ENCODE peak calls at places on chromosomes 3 and 15, in ten cellular contexts. K is prostate gland; S is GM12865; Q is transverse colon; I is aorta; G is MM.1S; R is GM06990; D is CD4-positive, alpha-beta memory T cell; L is SJCRH30; E is body of pancreas. A is an unnamed sample.

GRCh38 chr3:25427155-25428002 is 684 bp upstream of the RARB start:
- DNase-seq in D (no peak), Q (no peak), G (no peak), E (no peak), I (no peak), S (no peak), K (no peak), L (no peak), R (no peak), A (no peak)

GRCh38 chr3:48588230-48588629 is 6.9 kb downstream of the COL7A1 start:
- DNase-seq in D (no peak), S (no peak), K (no peak), I (no peak), L (no peak), G (no peak), E (no peak), R (no peak), Q (no peak), A (no peak)

GRCh38 chr3:197490098-197490497 is 65.7 kb downstream of the BDH1 start:
- DNase-seq in D (no peak), S (no peak), I (no peak), R (no peak), G (no peak), L (peak), Q (no peak), E (no peak), K (no peak), A (no peak)

GRCh38 chr3:114213669-114214541 is 23.5 kb downstream of the ZNF80 start:
- DNase-seq in S (peak), Q (peak), E (no peak), L (no peak), R (peak), G (peak), D (peak), I (no peak), K (no peak), A (peak)

GRCh38 chr3:98782826-98783500 is 19.8 kb downstream of the ST3GAL6 start:
- DNase-seq in S (peak), L (no peak), R (peak), Q (no peak), E (no peak), G (no peak), D (no peak), K (no peak), I (no peak), A (no peak)

GRCh38 chr3:30631237-30631961 is 25.0 kb downstream of the TGFBR2 start:
- DNase-seq in Q (no peak), K (no peak), D (peak), E (no peak), G (no peak), L (no peak), R (no peak), S (no peak), I (no peak), A (no peak)

GRCh38 chr3:95923496-95924210 is 890.7 kb upstream of the EPHA6 start:
- DNase-seq in L (peak), D (no peak), Q (no peak), E (peak), I (no peak), R (no peak), S (no peak), G (no peak), K (no peak), A (peak)

GRCh38 chr3:172581757-172582166 is 58.5 kb upstream of the TNFSF10 start:
- DNase-seq in L (no peak), E (no peak), I (no peak), S (peak), K (no peak), Q (no peak), D (no peak), G (no peak), R (peak), A (no peak)

DNA sequence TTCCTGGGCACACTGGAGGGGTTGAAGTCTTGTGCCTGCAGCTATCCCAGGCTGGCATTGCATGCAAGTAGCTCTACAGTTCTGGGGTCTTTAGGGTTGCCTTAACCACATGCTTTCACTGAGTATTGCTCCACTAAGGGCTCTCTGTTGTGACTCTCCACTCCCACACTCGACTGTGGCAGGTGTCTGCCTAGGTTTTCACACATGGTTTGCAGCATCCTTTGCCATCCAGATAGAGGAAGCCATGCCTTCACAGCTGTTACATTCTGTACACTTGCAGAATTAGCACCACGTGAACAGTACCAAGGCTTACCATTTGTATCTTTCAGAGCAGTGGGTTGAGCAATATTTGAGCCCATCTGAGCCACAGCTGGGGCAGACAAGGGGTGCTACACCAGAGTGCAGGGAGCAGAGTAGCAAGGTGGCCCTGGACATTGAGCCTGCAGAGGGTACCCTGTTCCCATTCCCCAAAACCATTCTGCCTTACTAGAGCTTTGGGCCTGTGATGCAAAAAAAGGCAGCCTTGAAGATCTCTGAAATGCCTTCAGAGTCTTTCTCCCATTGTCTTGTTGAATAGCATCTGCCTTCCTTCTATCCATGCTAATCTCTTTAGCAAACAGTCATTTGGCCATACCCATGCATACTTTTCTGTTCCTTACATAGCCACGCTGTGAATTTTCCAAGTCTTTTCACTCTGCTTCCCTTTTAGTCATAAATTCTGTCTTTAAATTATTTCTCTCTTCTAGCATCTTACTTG is 95.2 kb upstream of the PLCL2 start:
- DNase-seq in E (no peak), L (no peak), R (no peak), I (no peak), K (no peak), D (peak), Q (no peak), G (no peak), S (no peak), A (no peak)
- H3K4me3 ChIP-seq in E (no peak), L (no peak), R (no peak), I (no peak), K (no peak), D (no peak), Q (no peak), G (no peak), S (no peak), A (no peak)

GRCh38 chr3:147301781-147302180 is 104.6 kb downstream of the ZIC4 start:
- DNase-seq in R (no peak), G (no peak), L (no peak), Q (no peak), S (no peak), E (no peak), D (no peak), I (no peak), K (no peak), A (no peak)
- H3K4me3 ChIP-seq in R (no peak), G (no peak), L (no peak), Q (no peak), S (no peak), E (no peak), D (no peak), I (no peak), K (no peak), A (no peak)

DNA sequence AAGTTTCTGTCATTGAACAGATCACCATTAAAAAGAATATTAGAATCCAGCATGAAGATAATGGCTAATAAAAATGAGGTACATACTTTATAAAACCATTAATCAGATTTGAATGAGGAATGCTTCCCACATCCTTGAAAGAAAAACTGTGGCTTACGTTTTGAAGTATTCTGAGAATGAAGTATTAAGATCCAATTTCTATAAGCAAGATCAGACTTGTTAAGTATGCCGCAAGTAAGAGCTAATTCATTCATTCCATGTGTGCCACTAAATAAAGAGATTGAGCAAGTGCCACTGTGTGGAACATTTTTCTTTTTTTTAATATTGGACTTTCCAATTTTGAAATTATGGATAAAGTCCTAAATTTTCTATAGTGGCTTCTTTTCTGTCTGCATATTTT is 30.6 kb downstream of the NMD3 start:
- DNase-seq in I (no peak), K (no peak), D (no peak), R (no peak), G (no peak), S (no peak), E (no peak), Q (no peak), L (no peak), A (no peak)
- H3K4me3 ChIP-seq in I (no peak), K (no peak), D (no peak), R (no peak), G (no peak), S (no peak), E (no peak), Q (no peak), L (no peak), A (no peak)

DNA sequence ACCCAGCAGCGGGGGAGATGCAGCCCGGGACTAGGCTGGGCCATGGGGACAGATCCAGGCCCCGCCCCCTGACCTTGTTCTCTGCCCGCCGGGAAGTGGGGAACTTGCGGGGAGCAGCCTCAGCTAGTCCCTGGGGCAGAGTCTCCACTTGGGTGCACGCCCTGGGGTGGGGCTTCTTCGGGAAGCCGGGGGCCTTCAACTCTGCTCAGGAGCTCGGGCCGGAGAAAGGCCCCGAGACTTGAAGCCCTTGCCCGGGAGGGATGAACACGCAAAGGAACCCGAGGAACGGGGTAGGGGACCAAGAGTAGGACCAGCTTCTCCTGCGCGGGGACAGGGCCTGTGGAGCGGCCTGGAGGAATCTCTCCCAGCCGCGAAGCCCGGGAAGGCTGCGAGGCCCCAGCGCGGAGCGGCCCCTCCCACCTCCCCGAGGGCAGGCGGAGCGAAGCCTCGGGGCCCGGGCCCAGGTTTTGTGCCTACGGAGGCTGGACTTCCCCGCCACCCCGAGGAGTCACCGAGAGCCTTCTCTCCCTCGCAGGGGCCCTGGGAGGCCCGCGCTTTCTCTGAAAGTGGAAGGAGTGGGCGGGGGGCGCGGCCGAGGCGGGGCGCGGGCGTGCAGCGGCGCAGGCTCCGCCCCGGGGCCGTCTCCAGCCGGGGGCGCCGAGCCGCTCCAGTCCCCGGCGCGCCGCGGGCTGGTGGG is at the start of gene ITPKA:
- DNase-seq in D (peak), G (peak), S (peak), R (peak), L (peak), Q (peak), K (peak), E (peak), I (peak), A (peak)
- H3K4me3 ChIP-seq in D (peak), G (peak), S (peak), R (peak), L (peak), Q (peak), K (peak), E (peak), I (peak), A (peak)

DNA sequence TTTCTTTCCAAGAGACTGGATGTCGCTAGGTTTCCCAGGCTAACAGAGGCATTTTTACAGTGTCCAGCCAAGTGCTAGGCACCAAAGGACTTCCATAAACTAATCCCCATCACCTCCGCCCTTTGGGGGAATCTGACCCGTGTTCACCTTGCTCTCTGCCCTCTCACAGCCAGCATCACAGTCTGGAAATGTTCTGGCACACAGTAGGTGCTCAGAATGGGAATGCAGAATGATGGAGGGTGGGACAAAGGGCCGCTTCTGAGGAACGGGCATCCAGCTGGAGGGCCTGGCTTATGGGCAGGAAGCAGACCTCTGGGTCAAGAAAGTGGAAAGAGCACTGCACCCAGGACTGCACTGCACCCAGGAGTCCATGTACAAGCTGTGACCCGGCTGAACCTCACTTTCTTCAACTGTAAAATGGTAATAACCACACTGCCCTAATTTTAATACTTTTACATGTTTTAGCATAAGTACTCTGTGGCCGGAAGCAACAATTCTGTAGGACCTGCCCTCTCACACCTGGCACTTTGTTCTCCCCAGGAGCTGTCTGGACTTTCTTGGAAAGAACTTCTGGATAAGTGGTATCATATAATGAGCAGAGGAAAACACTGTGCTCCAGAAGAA is 901 bp upstream of the NMB start:
- DNase-seq in G (no peak), E (no peak), S (no peak), D (no peak), Q (no peak), L (no peak), I (no peak), K (no peak), R (no peak), A (no peak)
- H3K4me3 ChIP-seq in G (peak), E (no peak), S (peak), D (peak), Q (peak), L (peak), I (no peak), K (no peak), R (peak), A (no peak)

DNA sequence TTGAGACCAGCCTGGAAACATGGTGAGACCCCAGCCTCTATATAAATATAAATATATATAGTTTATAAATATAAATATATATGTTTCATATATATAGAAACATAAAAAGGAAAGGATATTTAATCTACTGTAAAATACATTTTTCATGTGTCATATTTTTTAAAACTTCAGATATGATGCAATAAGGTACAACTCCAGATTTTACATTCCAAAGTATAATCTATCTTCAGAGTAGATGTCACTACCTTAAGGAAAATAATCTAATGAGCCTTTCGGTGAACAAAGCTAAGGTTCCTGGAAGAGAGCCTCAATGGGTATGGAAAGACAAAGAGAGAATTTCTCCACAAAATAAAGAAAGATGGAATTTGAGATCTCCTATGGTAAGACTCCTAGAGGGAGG is 16.9 kb downstream of the EFHB start:
- DNase-seq in E (no peak), L (no peak), I (no peak), S (no peak), K (no peak), D (no peak), G (no peak), Q (no peak), R (no peak), A (no peak)
- H3K4me3 ChIP-seq in E (no peak), L (no peak), I (no peak), S (no peak), K (no peak), D (no peak), G (no peak), Q (no peak), R (no peak), A (no peak)

A was measured in adrenal gland.